ENCODE peak calls at places on chromosomes 3 and 15, in nine cellular contexts. One of them, this sample, is unnamed.

GRCh38 chr3:145243875-145244274 is 917.1 kb downstream of the PLOD2 start:
- DNase-seq in mucosa of descending colon: no peak
- DNase-seq in skeletal muscle cell: peak
- DNase-seq in Right ventricle myocardium superior: no peak
- DNase-seq in T-helper 9 cell: no peak
- DNase-seq in DMS53: no peak
- DNase-seq in thoracic aorta: no peak
- DNase-seq in NCI-H446 treated with DMSO at 0.1 percent for 48 hours: no peak
- DNase-seq in lung: no peak
- DNase-seq in this sample: no peak

GRCh38 chr3:85433334-85433733 is 474.5 kb downstream of the CADM2 start:
- DNase-seq in mucosa of descending colon: no peak
- DNase-seq in Right ventricle myocardium superior: no peak
- DNase-seq in T-helper 9 cell: no peak
- DNase-seq in DMS53: no peak
- DNase-seq in NCI-H446 treated with DMSO at 0.1 percent for 48 hours: no peak
- DNase-seq in skeletal muscle cell: no peak
- DNase-seq in lung: no peak
- DNase-seq in thoracic aorta: no peak
- DNase-seq in this sample: no peak

GRCh38 chr3:108471346-108471935 is 39.0 kb downstream of the MYH15 start:
- DNase-seq in NCI-H446 treated with DMSO at 0.1 percent for 48 hours: no peak
- DNase-seq in mucosa of descending colon: no peak
- DNase-seq in Right ventricle myocardium superior: no peak
- DNase-seq in T-helper 9 cell: no peak
- DNase-seq in thoracic aorta: no peak
- DNase-seq in skeletal muscle cell: no peak
- DNase-seq in lung: no peak
- DNase-seq in DMS53: no peak
- DNase-seq in this sample: no peak

GRCh38 chr3:27591321-27591711 is 107.1 kb upstream of the SLC4A7 start:
- DNase-seq in thoracic aorta: no peak
- DNase-seq in Right ventricle myocardium superior: no peak
- DNase-seq in skeletal muscle cell: no peak
- DNase-seq in T-helper 9 cell: no peak
- DNase-seq in NCI-H446 treated with DMSO at 0.1 percent for 48 hours: no peak
- DNase-seq in mucosa of descending colon: no peak
- DNase-seq in lung: no peak
- DNase-seq in DMS53: no peak
- DNase-seq in this sample: no peak

GRCh38 chr15:83919319-83919830 is 265.5 kb downstream of the ADAMTSL3 start:
- DNase-seq in DMS53: no peak
- DNase-seq in T-helper 9 cell: no peak
- DNase-seq in mucosa of descending colon: no peak
- DNase-seq in skeletal muscle cell: no peak
- DNase-seq in lung: no peak
- DNase-seq in Right ventricle myocardium superior: no peak
- DNase-seq in thoracic aorta: no peak
- DNase-seq in NCI-H446 treated with DMSO at 0.1 percent for 48 hours: no peak
- DNase-seq in this sample: no peak

GRCh38 chr3:138361561-138361971 is 13.2 kb downstream of the MRAS start:
- DNase-seq in lung: no peak
- DNase-seq in thoracic aorta: no peak
- DNase-seq in T-helper 9 cell: no peak
- DNase-seq in NCI-H446 treated with DMSO at 0.1 percent for 48 hours: no peak
- DNase-seq in DMS53: no peak
- DNase-seq in mucosa of descending colon: no peak
- DNase-seq in Right ventricle myocardium superior: no peak
- DNase-seq in skeletal muscle cell: no peak
- DNase-seq in this sample: no peak

GRCh38 chr15:101091080-101092017 is 160.5 kb downstream of the CHSY1 start:
- DNase-seq in thoracic aorta: no peak
- DNase-seq in DMS53: no peak
- DNase-seq in Right ventricle myocardium superior: peak
- DNase-seq in skeletal muscle cell: peak
- DNase-seq in lung: peak
- DNase-seq in NCI-H446 treated with DMSO at 0.1 percent for 48 hours: no peak
- DNase-seq in mucosa of descending colon: peak
- DNase-seq in T-helper 9 cell: no peak
- DNase-seq in this sample: no peak

GRCh38 chr15:35737521-35737920 is 191.6 kb upstream of the DPH6 start:
- DNase-seq in lung: no peak
- DNase-seq in Right ventricle myocardium superior: no peak
- DNase-seq in T-helper 9 cell: no peak
- DNase-seq in skeletal muscle cell: no peak
- DNase-seq in thoracic aorta: no peak
- DNase-seq in mucosa of descending colon: no peak
- DNase-seq in DMS53: no peak
- DNase-seq in NCI-H446 treated with DMSO at 0.1 percent for 48 hours: no peak
- DNase-seq in this sample: no peak

GRCh38 chr3:43286886-43287301 is 554 bp downstream of the SNRK start:
- DNase-seq in T-helper 9 cell: peak
- DNase-seq in DMS53: peak
- DNase-seq in NCI-H446 treated with DMSO at 0.1 percent for 48 hours: no peak
- DNase-seq in thoracic aorta: no peak
- DNase-seq in skeletal muscle cell: no peak
- DNase-seq in lung: no peak
- DNase-seq in mucosa of descending colon: peak
- DNase-seq in Right ventricle myocardium superior: no peak
- DNase-seq in this sample: no peak

GRCh38 chr15:66131831-66132230 is 121.7 kb downstream of the MEGF11 start:
- DNase-seq in lung: peak
- DNase-seq in T-helper 9 cell: no peak
- DNase-seq in skeletal muscle cell: no peak
- DNase-seq in thoracic aorta: no peak
- DNase-seq in mucosa of descending colon: no peak
- DNase-seq in DMS53: peak
- DNase-seq in Right ventricle myocardium superior: no peak
- DNase-seq in NCI-H446 treated with DMSO at 0.1 percent for 48 hours: no peak
- DNase-seq in this sample: no peak

GRCh38 chr15:60519218-60519617 is 40.3 kb upstream of the ICE2 start:
- DNase-seq in lung: no peak
- DNase-seq in T-helper 9 cell: no peak
- DNase-seq in skeletal muscle cell: no peak
- DNase-seq in thoracic aorta: no peak
- DNase-seq in NCI-H446 treated with DMSO at 0.1 percent for 48 hours: no peak
- DNase-seq in DMS53: no peak
- DNase-seq in Right ventricle myocardium superior: no peak
- DNase-seq in mucosa of descending colon: no peak
- DNase-seq in this sample: no peak

GRCh38 chr15:98914626-98915025 is 93.0 kb downstream of the PGPEP1L start:
- DNase-seq in lung: no peak
- DNase-seq in T-helper 9 cell: no peak
- DNase-seq in thoracic aorta: peak
- DNase-seq in skeletal muscle cell: peak
- DNase-seq in DMS53: no peak
- DNase-seq in mucosa of descending colon: no peak
- DNase-seq in Right ventricle myocardium superior: no peak
- DNase-seq in NCI-H446 treated with DMSO at 0.1 percent for 48 hours: no peak
- DNase-seq in this sample: peak

GRCh38 chr15:99928429-99928981 is 195.3 kb upstream of the LYSMD4 start:
- DNase-seq in lung: peak
- DNase-seq in thoracic aorta: peak
- DNase-seq in T-helper 9 cell: peak
- DNase-seq in skeletal muscle cell: peak
- DNase-seq in Right ventricle myocardium superior: peak
- DNase-seq in mucosa of descending colon: peak
- DNase-seq in DMS53: peak
- DNase-seq in NCI-H446 treated with DMSO at 0.1 percent for 48 hours: no peak
- DNase-seq in this sample: no peak

GRCh38 chr15:64163662-64164362 is 990 bp upstream of the PPIB start:
- DNase-seq in DMS53: peak
- DNase-seq in Right ventricle myocardium superior: no peak
- DNase-seq in lung: no peak
- DNase-seq in thoracic aorta: no peak
- DNase-seq in T-helper 9 cell: no peak
- DNase-seq in skeletal muscle cell: no peak
- DNase-seq in mucosa of descending colon: no peak
- DNase-seq in NCI-H446 treated with DMSO at 0.1 percent for 48 hours: no peak
- DNase-seq in this sample: no peak

GRCh38 chr3:33798113-33798417 is 365 bp upstream of the PDCD6IP start:
- DNase-seq in Right ventricle myocardium superior: no peak
- DNase-seq in T-helper 9 cell: no peak
- DNase-seq in skeletal muscle cell: no peak
- DNase-seq in thoracic aorta: no peak
- DNase-seq in lung: no peak
- DNase-seq in DMS53: peak
- DNase-seq in NCI-H446 treated with DMSO at 0.1 percent for 48 hours: no peak
- DNase-seq in mucosa of descending colon: no peak
- DNase-seq in this sample: no peak

GRCh38 chr3:107315136-107315535 is 62.1 kb upstream of the CCDC54 start:
- DNase-seq in T-helper 9 cell: no peak
- DNase-seq in skeletal muscle cell: peak
- DNase-seq in lung: no peak
- DNase-seq in NCI-H446 treated with DMSO at 0.1 percent for 48 hours: no peak
- DNase-seq in thoracic aorta: no peak
- DNase-seq in mucosa of descending colon: no peak
- DNase-seq in Right ventricle myocardium superior: no peak
- DNase-seq in DMS53: no peak
- DNase-seq in this sample: no peak

GRCh38 chr3:158789592-158789991 is 12.3 kb upstream of the MFSD1 start:
- DNase-seq in mucosa of descending colon: no peak
- DNase-seq in thoracic aorta: no peak
- DNase-seq in Right ventricle myocardium superior: no peak
- DNase-seq in lung: no peak
- DNase-seq in T-helper 9 cell: no peak
- DNase-seq in skeletal muscle cell: peak
- DNase-seq in DMS53: peak
- DNase-seq in NCI-H446 treated with DMSO at 0.1 percent for 48 hours: peak
- DNase-seq in this sample: no peak

GRCh38 chr15:82081904-82082810 is 36.3 kb upstream of the MEX3B start:
- DNase-seq in NCI-H446 treated with DMSO at 0.1 percent for 48 hours: no peak
- DNase-seq in DMS53: peak
- DNase-seq in mucosa of descending colon: no peak
- DNase-seq in thoracic aorta: no peak
- DNase-seq in skeletal muscle cell: peak
- DNase-seq in lung: no peak
- DNase-seq in T-helper 9 cell: no peak
- DNase-seq in Right ventricle myocardium superior: no peak
- DNase-seq in this sample: peak

GRCh38 chr3:117997201-117998049 is 1037.2 kb downstream of the IGSF11 start:
- DNase-seq in lung: peak
- DNase-seq in thoracic aorta: peak
- DNase-seq in T-helper 9 cell: no peak
- DNase-seq in mucosa of descending colon: peak
- DNase-seq in NCI-H446 treated with DMSO at 0.1 percent for 48 hours: peak
- DNase-seq in skeletal muscle cell: peak
- DNase-seq in DMS53: peak
- DNase-seq in Right ventricle myocardium superior: peak
- DNase-seq in this sample: peak

GRCh38 chr3:38521391-38521987 is 25.3 kb downstream of the EXOG start:
- DNase-seq in thoracic aorta: no peak
- DNase-seq in skeletal muscle cell: no peak
- DNase-seq in Right ventricle myocardium superior: no peak
- DNase-seq in DMS53: peak
- DNase-seq in lung: peak
- DNase-seq in T-helper 9 cell: peak
- DNase-seq in NCI-H446 treated with DMSO at 0.1 percent for 48 hours: no peak
- DNase-seq in mucosa of descending colon: peak
- DNase-seq in this sample: no peak

GRCh38 chr3:20077054-20077453 is 36.8 kb downstream of the KAT2B start:
- DNase-seq in NCI-H446 treated with DMSO at 0.1 percent for 48 hours: no peak
- DNase-seq in Right ventricle myocardium superior: no peak
- DNase-seq in skeletal muscle cell: no peak
- DNase-seq in lung: no peak
- DNase-seq in T-helper 9 cell: no peak
- DNase-seq in thoracic aorta: no peak
- DNase-seq in mucosa of descending colon: no peak
- DNase-seq in DMS53: no peak
- DNase-seq in this sample: no peak

GRCh38 chr3:195467641-195468390 is 25.0 kb upstream of the ACAP2 start:
- DNase-seq in NCI-H446 treated with DMSO at 0.1 percent for 48 hours: no peak
- DNase-seq in DMS53: no peak
- DNase-seq in Right ventricle myocardium superior: no peak
- DNase-seq in thoracic aorta: no peak
- DNase-seq in skeletal muscle cell: no peak
- DNase-seq in lung: no peak
- DNase-seq in T-helper 9 cell: no peak
- DNase-seq in mucosa of descending colon: no peak
- DNase-seq in this sample: peak

This sample was measured in AG04449.